ENCODE peak calls at places on chromosomes 13 and 19, in five cellular contexts. O is naive thymus-derived CD4-positive, alpha-beta T cell; L is fibroblast of pulmonary artery; Z is bronchial epithelial cell; Q is effector memory CD4-positive, alpha-beta T cell. B is an unnamed sample.

GRCh38 chr13:99027661-99028425 is 50.0 kb upstream of the DOCK9 start:
- DNase-seq in Q (no peak), L (no peak), O (no peak), Z (no peak), B (no peak)

GRCh38 chr19:35544110-35544802 is 1.2 kb upstream of the TMEM147 start:
- DNase-seq in O (no peak), Q (no peak), L (no peak), Z (no peak), B (no peak)

GRCh38 chr13:44273991-44274810 is 99.4 kb upstream of the SERP2 start:
- DNase-seq in O (peak; percentile 74), Q (no peak), Z (peak; percentile 64), L (peak; percentile 58), B (no peak)

GRCh38 chr13:65353951-65354350 is 1876.2 kb downstream of the PCDH9 start:
- DNase-seq in Z (no peak), Q (no peak), L (no peak), O (no peak), B (no peak)

GRCh38 chr13:35255241-35255640 is 221.2 kb downstream of the MAB21L1 start:
- DNase-seq in Z (no peak), L (no peak), O (no peak), Q (no peak), B (no peak)

GRCh38 chr19:5147074-5147970 is 178.4 kb downstream of the KDM4B start:
- DNase-seq in Q (no peak), O (no peak), Z (no peak), L (no peak), B (no peak)

GRCh38 chr13:34320084-34320483 is 502.1 kb downstream of the RFC3 start:
- DNase-seq in O (no peak), Q (no peak), L (no peak), Z (no peak), B (no peak)

GRCh38 chr19:4061178-4061682 is 5.5 kb downstream of the ZBTB7A start:
- DNase-seq in O (no peak), Q (peak; percentile 36), L (no peak), Z (peak; percentile 48), B (no peak)

GRCh38 chr19:18310118-18310909 is 12.6 kb downstream of the LSM4 start:
- DNase-seq in O (no peak), Z (no peak), Q (no peak), L (no peak), B (no peak)

GRCh38 chr13:86201477-86201876 is 402.3 kb upstream of the SLITRK6 start:
- DNase-seq in O (no peak), Z (no peak), L (no peak), Q (no peak), B (no peak)

GRCh38 chr19:29841209-29841558 is 29.4 kb downstream of the CCNE1 start:
- DNase-seq in Z (no peak), O (no peak), Q (no peak), L (no peak), B (no peak)

GRCh38 chr13:23510979-23511735 is 59.1 kb upstream of the TNFRSF19 start:
- DNase-seq in Q (no peak), O (no peak), Z (peak; percentile 52), L (peak; percentile 59), B (no peak)

GRCh38 chr19:30344446-30345425 is 27.4 kb upstream of the ZNF536 start:
- DNase-seq in O (no peak), L (no peak), Q (no peak), Z (peak; percentile 0), B (no peak)

GRCh38 chr13:41651413-41652068 is 194.2 kb downstream of the RGCC start:
- DNase-seq in L (peak; percentile 55), Z (no peak), O (no peak), Q (no peak), B (no peak)

GRCh38 chr13:65787087-65787486 is 1443.0 kb downstream of the PCDH9 start:
- DNase-seq in L (peak; percentile 23), Q (no peak), Z (no peak), O (no peak), B (no peak)

GRCh38 chr13:106867249-106867648 is 299.3 kb upstream of the ARGLU1 start:
- DNase-seq in O (no peak), Q (no peak), Z (no peak), L (peak; percentile 28), B (no peak)
- H3K4me3 ChIP-seq in O (no peak overlapping the region), Q (no peak overlapping the region), Z (no peak overlapping the region), L (peak overlapping the region; percentile 10), B (peak overlapping the region; percentile 27)

GRCh38 chr19:13623686-13624405 is 117.6 kb upstream of the CACNA1A start:
- DNase-seq in L (no peak), Q (no peak), O (no peak), Z (no peak), B (no peak)
- H3K4me3 ChIP-seq in L (no peak overlapping the region), Q (no peak overlapping the region), O (no peak overlapping the region), Z (no peak overlapping the region), B (no peak overlapping the region)

DNA sequence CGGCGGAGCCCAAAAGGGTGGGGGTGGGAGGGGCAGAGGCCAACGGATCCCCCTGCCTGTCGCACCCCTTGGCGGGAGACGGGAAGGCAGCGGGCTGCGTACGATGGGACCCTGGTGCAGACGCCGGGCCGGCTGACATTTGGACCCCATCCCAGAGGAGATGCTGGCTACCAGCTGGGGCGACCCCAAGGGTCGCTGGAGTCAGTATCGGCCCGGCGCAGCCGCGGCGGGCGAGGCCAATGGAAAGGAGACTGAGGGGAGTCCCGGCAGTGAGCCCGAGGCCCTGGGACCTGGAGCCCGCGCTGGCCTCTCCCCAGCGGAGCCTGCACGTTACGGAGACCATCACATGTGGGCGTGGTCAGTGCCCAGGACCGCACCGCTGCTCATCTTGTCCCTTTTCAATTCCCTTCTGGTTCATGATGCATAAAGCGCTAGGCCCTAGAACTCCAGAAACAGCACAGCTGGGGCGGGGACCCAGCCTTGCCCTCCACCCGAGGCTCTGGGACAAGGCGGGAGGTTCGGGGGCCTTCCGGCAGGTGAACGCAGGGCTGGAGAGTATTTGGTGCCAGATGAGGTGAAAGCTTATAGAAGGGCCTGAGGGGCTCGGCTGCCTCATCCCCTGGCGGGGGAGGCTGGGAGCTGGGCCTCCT is 8.0 kb downstream of the C19orf25 start:
- DNase-seq in Q (no peak), O (no peak), L (no peak), Z (no peak), B (no peak)
- H3K4me3 ChIP-seq in Q (peak overlapping the region; percentile 64), O (peak overlapping the region; percentile 59), L (peak overlapping the region; percentile 43), Z (peak overlapping the region; percentile 41), B (peak overlapping the region; percentile 63)

GRCh38 chr19:41311613-41312012 is 1.6 kb downstream of the CCDC97 start:
- DNase-seq in Z (no peak), L (no peak), Q (no peak), O (no peak), B (no peak)
- H3K4me3 ChIP-seq in Z (no peak overlapping the region), L (peak overlapping the region; percentile 96), Q (no peak overlapping the region), O (no peak overlapping the region), B (no peak overlapping the region)

GRCh38 chr19:45527731-45528130 is 20.5 kb downstream of the VASP start:
- DNase-seq in Q (no peak), Z (no peak), O (no peak), L (no peak), B (no peak)
- H3K4me3 ChIP-seq in Q (no peak overlapping the region), Z (no peak overlapping the region), O (no peak overlapping the region), L (no peak overlapping the region), B (no peak overlapping the region)

DNA sequence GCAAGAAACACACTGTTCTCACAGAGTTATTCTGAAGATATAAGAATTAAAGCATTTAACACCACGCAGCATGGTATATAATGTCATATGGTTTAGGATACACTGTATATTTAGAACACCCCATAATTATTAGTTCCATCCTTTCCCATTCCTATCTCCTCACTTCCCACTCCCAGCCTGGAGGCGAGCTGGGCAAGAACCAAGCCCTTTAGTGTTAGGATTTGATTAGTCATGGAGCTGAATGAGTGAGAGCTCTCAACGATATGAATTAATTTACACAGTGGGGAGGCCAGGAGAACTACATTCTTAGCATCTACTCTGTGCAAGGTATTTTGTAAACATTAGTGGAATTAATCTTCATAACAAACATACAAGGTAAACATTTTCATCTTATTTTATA is 934.3 kb downstream of the DIAPH3 start:
- DNase-seq in Z (no peak), O (no peak), Q (no peak), L (no peak), B (no peak)
- H3K4me3 ChIP-seq in Z (no peak overlapping the region), O (no peak overlapping the region), Q (no peak overlapping the region), L (no peak overlapping the region), B (no peak overlapping the region)

GRCh38 chr19:49801966-49802661 is 11.0 kb downstream of the FUZ start:
- DNase-seq in O (no peak), L (peak; percentile 90), Q (no peak), Z (no peak), B (no peak)
- H3K4me3 ChIP-seq in O (no peak overlapping the region), L (peak overlapping the region; percentile 43), Q (no peak overlapping the region), Z (no peak overlapping the region), B (no peak overlapping the region)

DNA sequence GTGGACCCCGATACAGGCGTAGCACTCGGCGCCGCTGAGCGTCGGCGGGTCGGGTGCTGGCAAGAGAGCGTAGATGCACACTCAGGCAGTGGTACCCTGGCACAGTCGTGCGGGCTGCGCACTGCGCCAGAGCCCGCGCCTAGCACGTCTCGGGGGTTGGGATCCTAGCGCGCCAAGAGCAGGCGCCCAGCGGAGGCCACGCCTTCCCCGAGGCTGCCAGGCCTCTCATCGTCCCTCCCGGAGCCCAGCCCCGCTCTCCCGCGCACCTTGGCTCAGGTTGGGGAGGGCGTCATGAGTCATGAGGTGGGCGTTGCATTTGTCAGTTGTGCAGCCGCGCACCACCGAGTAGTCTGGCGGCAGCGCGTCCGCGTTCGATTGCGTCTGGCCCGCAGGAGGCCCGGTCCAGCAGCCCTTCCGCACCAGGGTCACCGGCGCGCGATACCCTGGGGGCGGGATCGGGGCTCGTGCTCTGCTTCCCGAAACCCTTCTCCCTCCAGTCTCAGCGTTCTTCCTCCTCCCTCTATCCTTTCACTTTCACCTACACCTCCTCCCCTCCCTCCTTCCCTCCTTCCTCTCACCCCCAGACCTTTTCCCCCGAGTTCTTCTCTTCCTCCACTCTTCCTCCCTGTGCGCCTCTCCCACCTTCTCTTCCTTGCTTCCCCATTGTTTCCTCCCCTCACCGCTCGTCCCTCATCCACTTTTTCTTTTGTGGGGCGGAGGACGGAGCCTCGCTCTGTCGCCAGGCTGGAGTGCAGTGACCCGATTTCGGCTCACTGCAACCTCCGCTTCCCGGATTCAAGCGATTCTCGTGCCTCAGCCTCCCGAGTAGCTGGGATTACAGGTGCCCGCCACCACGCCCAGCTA is 3.5 kb downstream of the LYPD5 start:
- DNase-seq in O (no peak), Z (peak; percentile 82), Q (peak; percentile 32), L (no peak), B (no peak)
- H3K4me3 ChIP-seq in O (peak overlapping the region; percentile 66), Z (peak overlapping the region; percentile 39), Q (peak overlapping the region; percentile 62), L (peak overlapping the region; percentile 53), B (peak overlapping the region; percentile 57)

B was measured in esophagus squamous epithelium.